ENCODE peak calls at places on chromosome 17, in five cellular contexts. One of them, this sample, is unnamed. For H3K36me3, the result is how much of the 10 kb centered on the place peaks cover.

GRCh38 chr17:64457156-64457555 is 8.2 kb downstream of the MILR1 start:
- DNase-seq in left ventricle myocardium inferior: no peak
- DNase-seq in right atrium auricular region: no peak
- DNase-seq in IMR-90: peak
- DNase-seq in CD8-positive, alpha-beta T cell: no peak
- DNase-seq in this sample: peak

GRCh38 chr17:74147966-74148365 is 55.5 kb upstream of the RPL38 start:
- DNase-seq in left ventricle myocardium inferior: no peak
- DNase-seq in right atrium auricular region: no peak
- DNase-seq in IMR-90: no peak
- DNase-seq in CD8-positive, alpha-beta T cell: no peak
- DNase-seq in this sample: no peak

GRCh38 chr17:7403043-7403901 is 625 bp downstream of the TMEM256 start:
- DNase-seq in left ventricle myocardium inferior: peak
- DNase-seq in right atrium auricular region: peak
- DNase-seq in IMR-90: no peak
- DNase-seq in CD8-positive, alpha-beta T cell: no peak
- DNase-seq in this sample: no peak

GRCh38 chr17:43018008-43018853 is 4.0 kb downstream of the VAT1 start:
- DNase-seq in left ventricle myocardium inferior: no peak
- DNase-seq in right atrium auricular region: no peak
- DNase-seq in IMR-90: no peak
- DNase-seq in CD8-positive, alpha-beta T cell: no peak
- DNase-seq in this sample: no peak

GRCh38 chr17:43342601-43342905 is 56.2 kb upstream of the ARL4D start:
- DNase-seq in left ventricle myocardium inferior: no peak
- DNase-seq in right atrium auricular region: no peak
- DNase-seq in IMR-90: no peak
- DNase-seq in CD8-positive, alpha-beta T cell: no peak
- DNase-seq in this sample: no peak

GRCh38 chr17:1217030-1217429 is 37.2 kb upstream of the ABR start:
- DNase-seq in left ventricle myocardium inferior: no peak
- DNase-seq in right atrium auricular region: no peak
- DNase-seq in IMR-90: no peak
- DNase-seq in CD8-positive, alpha-beta T cell: no peak
- DNase-seq in this sample: no peak

GRCh38 chr17:33602981-33603380 is 309.9 kb upstream of the ASIC2 start:
- DNase-seq in left ventricle myocardium inferior: no peak
- DNase-seq in right atrium auricular region: no peak
- DNase-seq in IMR-90: no peak
- DNase-seq in CD8-positive, alpha-beta T cell: no peak
- DNase-seq in this sample: no peak

GRCh38 chr17:45752246-45752645 is 31.9 kb upstream of the CRHR1 start:
- DNase-seq in left ventricle myocardium inferior: no peak
- DNase-seq in right atrium auricular region: no peak
- DNase-seq in IMR-90: no peak
- DNase-seq in CD8-positive, alpha-beta T cell: no peak
- DNase-seq in this sample: no peak

GRCh38 chr17:75182569-75183436 is at the start of gene SUMO2:
- DNase-seq in left ventricle myocardium inferior: peak
- DNase-seq in right atrium auricular region: peak
- DNase-seq in IMR-90: peak
- DNase-seq in CD8-positive, alpha-beta T cell: peak
- DNase-seq in this sample: peak

GRCh38 chr17:29577009-29577777 is 8.7 kb downstream of the TP53I13 start:
- DNase-seq in left ventricle myocardium inferior: peak
- DNase-seq in right atrium auricular region: no peak
- DNase-seq in IMR-90: no peak
- DNase-seq in CD8-positive, alpha-beta T cell: no peak
- DNase-seq in this sample: no peak

GRCh38 chr17:55632236-55632635 is 90.4 kb downstream of the TMEM100 start:
- DNase-seq in left ventricle myocardium inferior: no peak
- DNase-seq in right atrium auricular region: no peak
- DNase-seq in IMR-90: no peak
- DNase-seq in CD8-positive, alpha-beta T cell: no peak
- DNase-seq in this sample: no peak

GRCh38 chr17:9116311-9116820 is 95.1 kb downstream of the NTN1 start:
- DNase-seq in left ventricle myocardium inferior: no peak
- DNase-seq in right atrium auricular region: no peak
- DNase-seq in IMR-90: no peak
- DNase-seq in CD8-positive, alpha-beta T cell: no peak
- DNase-seq in this sample: no peak

GRCh38 chr17:19238167-19238505 is 970 bp downstream of the EPN2 start:
- DNase-seq in left ventricle myocardium inferior: peak
- DNase-seq in right atrium auricular region: no peak
- DNase-seq in IMR-90: no peak
- DNase-seq in CD8-positive, alpha-beta T cell: no peak
- DNase-seq in this sample: peak

GRCh38 chr17:76740329-76741118 is 2.6 kb downstream of the MFSD11 start:
- DNase-seq in left ventricle myocardium inferior: no peak
- DNase-seq in right atrium auricular region: no peak
- DNase-seq in IMR-90: peak
- DNase-seq in CD8-positive, alpha-beta T cell: no peak
- DNase-seq in this sample: no peak

GRCh38 chr17:8121531-8122390 is 2.1 kb downstream of the HES7 start:
- DNase-seq in left ventricle myocardium inferior: no peak
- DNase-seq in right atrium auricular region: no peak
- DNase-seq in IMR-90: peak
- DNase-seq in CD8-positive, alpha-beta T cell: no peak
- DNase-seq in this sample: peak

GRCh38 chr17:66994943-66995535 is 30.5 kb downstream of the CACNG4 start:
- DNase-seq in left ventricle myocardium inferior: no peak
- DNase-seq in right atrium auricular region: no peak
- DNase-seq in IMR-90: no peak
- DNase-seq in CD8-positive, alpha-beta T cell: no peak
- DNase-seq in this sample: no peak

GRCh38 chr17:62653831-62654829 is 26.7 kb downstream of the MRC2 start:
- DNase-seq in left ventricle myocardium inferior: peak
- DNase-seq in right atrium auricular region: peak
- DNase-seq in IMR-90: peak
- DNase-seq in CD8-positive, alpha-beta T cell: no peak
- DNase-seq in this sample: no peak

GRCh38 chr17:80504671-80505413 is 28.4 kb upstream of the NPTX1 start:
- DNase-seq in left ventricle myocardium inferior: no peak
- DNase-seq in right atrium auricular region: no peak
- DNase-seq in IMR-90: peak
- DNase-seq in CD8-positive, alpha-beta T cell: no peak
- DNase-seq in this sample: no peak

GRCh38 chr17:45775576-45776011 is 8.5 kb upstream of the CRHR1 start:
- DNase-seq in left ventricle myocardium inferior: peak
- DNase-seq in right atrium auricular region: no peak
- DNase-seq in IMR-90: no peak
- DNase-seq in CD8-positive, alpha-beta T cell: no peak
- DNase-seq in this sample: peak

GRCh38 chr17:61598014-61598413 is 7.0 kb upstream of the NACA2 start:
- DNase-seq in left ventricle myocardium inferior: no peak
- DNase-seq in right atrium auricular region: no peak
- DNase-seq in IMR-90: no peak
- DNase-seq in CD8-positive, alpha-beta T cell: no peak
- DNase-seq in this sample: no peak

GRCh38 chr17:59387351-59388069 is 56.1 kb downstream of the YPEL2 start:
- DNase-seq in left ventricle myocardium inferior: no peak
- DNase-seq in right atrium auricular region: no peak
- DNase-seq in IMR-90: no peak
- DNase-seq in CD8-positive, alpha-beta T cell: no peak
- DNase-seq in this sample: no peak

GRCh38 chr17:60169921-60170817 is 20.4 kb downstream of the CA4 start:
- DNase-seq in left ventricle myocardium inferior: peak
- DNase-seq in right atrium auricular region: no peak
- DNase-seq in IMR-90: peak
- DNase-seq in CD8-positive, alpha-beta T cell: no peak
- DNase-seq in this sample: no peak

GRCh38 chr17:74340470-74341023 is 14.5 kb downstream of the KIF19 start:
- DNase-seq in left ventricle myocardium inferior: no peak
- DNase-seq in right atrium auricular region: no peak
- DNase-seq in IMR-90: no peak
- DNase-seq in CD8-positive, alpha-beta T cell: no peak
- DNase-seq in this sample: peak

DNA sequence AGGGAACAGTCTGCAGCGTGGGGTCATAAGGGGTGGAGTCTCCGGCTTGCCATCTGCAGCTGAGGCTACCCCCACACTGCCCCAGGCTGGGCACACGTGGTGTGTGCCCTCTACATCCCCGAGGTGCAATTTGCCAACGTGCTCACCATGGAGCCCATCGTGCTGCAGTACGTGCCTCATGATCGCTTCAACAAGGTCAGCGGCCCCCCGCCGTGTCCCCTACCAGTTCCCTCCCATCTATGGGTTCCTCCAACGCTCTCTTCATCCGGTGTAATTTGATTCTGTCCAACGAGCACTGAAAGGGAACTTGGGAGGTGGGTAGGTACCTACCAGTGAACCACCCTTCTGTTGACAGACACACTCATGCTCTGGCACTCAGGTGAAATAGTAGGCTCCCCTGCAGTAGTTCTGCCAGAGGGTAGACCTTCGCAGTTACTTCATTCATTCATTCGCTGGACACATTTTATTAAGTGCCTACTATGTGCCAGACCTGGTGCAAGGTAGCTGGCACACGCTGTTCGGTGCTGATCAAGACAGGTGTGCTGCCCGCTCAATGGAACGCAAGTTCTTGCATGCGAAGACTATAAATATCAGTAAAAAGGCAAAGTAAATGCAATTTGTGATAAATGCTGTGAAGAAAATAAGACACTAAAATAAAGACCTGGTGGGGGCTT is 2.7 kb downstream of the MLLT6 start:
- DNase-seq in left ventricle myocardium inferior: no peak
- DNase-seq in right atrium auricular region: no peak
- DNase-seq in IMR-90: no peak
- DNase-seq in CD8-positive, alpha-beta T cell: no peak
- DNase-seq in this sample: no peak
- H3K4me3 ChIP-seq in left ventricle myocardium inferior: peak
- H3K4me3 ChIP-seq in right atrium auricular region: no peak
- H3K4me3 ChIP-seq in IMR-90: no peak
- H3K4me3 ChIP-seq in CD8-positive, alpha-beta T cell: peak
- H3K4me3 ChIP-seq in this sample: no peak

GRCh38 chr17:21015564-21015963 is 27.2 kb downstream of the USP22 start:
- DNase-seq in left ventricle myocardium inferior: no peak
- DNase-seq in right atrium auricular region: no peak
- DNase-seq in IMR-90: no peak
- DNase-seq in CD8-positive, alpha-beta T cell: no peak
- DNase-seq in this sample: no peak
- H3K36me3 ChIP-seq in left ventricle myocardium inferior: half or more
- H3K36me3 ChIP-seq in right atrium auricular region: half or more
- H3K36me3 ChIP-seq in IMR-90: half or more
- H3K36me3 ChIP-seq in CD8-positive, alpha-beta T cell: half or more
- H3K36me3 ChIP-seq in this sample: half or more

DNA sequence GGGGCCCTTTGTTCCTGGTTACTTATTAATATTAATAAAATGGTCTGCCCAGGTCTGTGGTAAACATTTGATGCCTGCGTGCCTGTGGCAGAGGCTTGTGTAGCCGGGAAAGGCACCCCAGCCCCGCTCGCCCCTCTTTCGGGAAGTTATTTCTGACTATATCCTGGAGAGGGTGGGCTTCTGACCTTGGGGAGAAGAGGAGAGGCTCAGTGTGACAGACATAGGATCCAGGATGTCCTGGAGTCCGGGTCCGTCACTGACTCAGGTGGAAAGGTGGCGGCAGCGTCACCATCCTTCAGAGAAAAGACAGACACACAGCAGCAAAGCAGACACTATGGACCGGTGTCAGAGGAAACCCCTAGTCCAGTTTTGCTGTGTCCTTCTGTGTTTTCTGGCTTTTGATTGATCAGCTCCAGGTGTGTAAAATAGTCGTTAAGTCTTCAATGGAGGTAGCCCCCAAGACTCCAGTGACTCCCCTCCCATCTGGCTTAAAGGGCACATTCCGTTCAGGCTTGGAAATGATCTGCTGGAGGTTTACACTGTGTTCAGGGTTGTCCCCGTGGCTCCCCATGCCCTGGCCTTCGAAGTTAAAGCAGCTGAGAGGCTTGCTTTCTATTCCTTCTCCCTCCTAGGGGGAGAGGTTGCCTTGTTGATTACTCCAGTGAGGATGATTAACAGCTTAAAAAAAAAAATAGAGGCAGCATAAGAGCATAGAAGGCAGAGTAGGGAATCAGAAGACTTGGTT is 81.6 kb downstream of the CCDC182 start:
- DNase-seq in left ventricle myocardium inferior: no peak
- DNase-seq in right atrium auricular region: no peak
- DNase-seq in IMR-90: no peak
- DNase-seq in CD8-positive, alpha-beta T cell: no peak
- DNase-seq in this sample: no peak
- H3K4me3 ChIP-seq in left ventricle myocardium inferior: peak
- H3K4me3 ChIP-seq in right atrium auricular region: no peak
- H3K4me3 ChIP-seq in IMR-90: no peak
- H3K4me3 ChIP-seq in CD8-positive, alpha-beta T cell: no peak
- H3K4me3 ChIP-seq in this sample: no peak

GRCh38 chr17:47605006-47605405 is 44.7 kb upstream of the KPNB1 start:
- DNase-seq in left ventricle myocardium inferior: no peak
- DNase-seq in right atrium auricular region: no peak
- DNase-seq in IMR-90: peak
- DNase-seq in CD8-positive, alpha-beta T cell: no peak
- DNase-seq in this sample: no peak
- H3K36me3 ChIP-seq in left ventricle myocardium inferior: half or more
- H3K36me3 ChIP-seq in right atrium auricular region: half or more
- H3K36me3 ChIP-seq in IMR-90: under half
- H3K36me3 ChIP-seq in CD8-positive, alpha-beta T cell: under half
- H3K36me3 ChIP-seq in this sample: under half

This sample was measured in thyroid gland.